ENCODE peak calls at places on chromosomes 11 and 22, in seven cellular contexts. U is GM23338, V is HCT116, S is hepatocyte, L is MM.1S, H is GM23248, Q is PC-3. Y is an unnamed sample.

GRCh38 chr11:86106916-86107315 is 38.0 kb upstream of the PICALM start:
- DNase-seq in V (no peak), S (no peak), Q (no peak), H (peak; percentile 78), L (no peak), U (no peak), Y (no peak)

GRCh38 chr11:108734956-108735559 is 70.2 kb downstream of the DDX10 start:
- DNase-seq in U (peak; percentile 57), V (peak; percentile 8), Q (peak; percentile 66), H (peak; percentile 24), S (peak; percentile 17), L (peak; percentile 40), Y (peak; percentile 53)

GRCh38 chr11:98194611-98195010 is 826.1 kb upstream of the CNTN5 start:
- DNase-seq in H (no peak), L (no peak), U (no peak), V (no peak), Q (peak; percentile 14), S (no peak), Y (no peak)

GRCh38 chr22:17648564-17648963 is 10.0 kb downstream of the BCL2L13 start:
- DNase-seq in L (no peak), V (no peak), U (no peak), S (no peak), Q (no peak), H (no peak), Y (no peak)

GRCh38 chr11:2885017-2885675 is 429 bp downstream of the CDKN1C start:
- DNase-seq in Q (peak; percentile 66), H (peak; percentile 62), S (peak; percentile 87), V (no peak), U (peak; percentile 73), L (peak; percentile 71), Y (no peak)

GRCh38 chr11:3123761-3124733 is 41.1 kb downstream of the OSBPL5 start:
- DNase-seq in U (no peak), L (no peak), S (peak; percentile 42), Q (peak; percentile 94), H (peak; percentile 99), V (peak; percentile 34), Y (no peak)

GRCh38 chr11:64843971-64844329 is 503 bp downstream of the CDC42BPG start:
- DNase-seq in U (no peak), L (no peak), V (no peak), Q (peak; percentile 41), S (no peak), H (no peak), Y (no peak)

GRCh38 chr11:127445476-127445875 is 444.9 kb upstream of the KIRREL3 start:
- DNase-seq in S (no peak), L (no peak), U (no peak), Q (no peak), H (no peak), V (no peak), Y (no peak)

GRCh38 chr11:116879789-116880402 is 42.5 kb upstream of the APOA1 start:
- DNase-seq in Q (peak; percentile 86), U (peak; percentile 81), V (peak; percentile 51), L (peak; percentile 74), H (peak; percentile 88), S (peak; percentile 80), Y (peak; percentile 81)

GRCh38 chr11:2459796-2460531 is 15.2 kb downstream of the KCNQ1 start:
- DNase-seq in H (no peak), L (peak; percentile 95), U (peak; percentile 24), V (no peak), Q (no peak), S (no peak), Y (no peak)

GRCh38 chr11:20647976-20648565 is 21.3 kb upstream of the NELL1 start:
- DNase-seq in U (peak; percentile 75), Q (peak; percentile 71), V (peak; percentile 37), L (peak; percentile 48), S (peak; percentile 69), H (peak; percentile 52), Y (peak; percentile 43)

GRCh38 chr22:36673821-36674220 is 29.7 kb downstream of the CACNG2 start:
- DNase-seq in U (no peak), V (no peak), Q (peak; percentile 44), L (no peak), H (no peak), S (no peak), Y (no peak)

GRCh38 chr11:107439586-107440201 is 17.9 kb downstream of the CWF19L2 start:
- DNase-seq in H (no peak), S (no peak), L (no peak), V (no peak), U (no peak), Q (no peak), Y (no peak)

GRCh38 chr11:100403817-100404216 is 283.3 kb upstream of the ARHGAP42 start:
- DNase-seq in L (no peak), Q (no peak), S (no peak), H (no peak), U (peak; percentile 86), V (no peak), Y (no peak)

GRCh38 chr22:19523240-19524169 is 705 bp downstream of the CLDN5 start:
- DNase-seq in L (no peak), H (peak; percentile 44), U (peak; percentile 86), Q (no peak), V (no peak), S (no peak), Y (no peak)

GRCh38 chr11:68030318-68031135 is at the start of gene NDUFS8:
- DNase-seq in H (peak; percentile 99), Q (peak; percentile 100), S (peak; percentile 98), V (peak; percentile 99), L (peak; percentile 99), U (peak; percentile 99), Y (peak; percentile 99)

GRCh38 chr22:32985899-32986772 is 72.0 kb downstream of the SYN3 start:
- DNase-seq in S (peak; percentile 91), H (peak; percentile 86), L (peak; percentile 71), U (peak; percentile 94), Q (peak; percentile 23), V (peak; percentile 57), Y (peak; percentile 63)

GRCh38 chr11:34313099-34313517 is 44.7 kb downstream of the ABTB2 start:
- DNase-seq in Q (no peak), L (no peak), S (no peak), H (peak; percentile 20), V (no peak), U (peak; percentile 29), Y (peak; percentile 39)

GRCh38 chr11:14179126-14179820 is 179.7 kb downstream of the RRAS2 start:
- DNase-seq in Q (no peak), V (no peak), H (peak; percentile 67), U (no peak), L (no peak), S (peak; percentile 11), Y (no peak)

GRCh38 chr11:74162688-74163467 is 7.9 kb downstream of the C2CD3 start:
- DNase-seq in S (no peak), V (no peak), H (no peak), U (no peak), L (no peak), Q (no peak), Y (no peak)

GRCh38 chr22:17346578-17346977 is 22.7 kb upstream of the CECR2 start:
- DNase-seq in H (no peak), S (no peak), Q (no peak), U (no peak), L (no peak), V (no peak), Y (no peak)

GRCh38 chr11:78418584-78419211 is 1.1 kb upstream of the GAB2 start:
- DNase-seq in U (no peak), L (no peak), Q (no peak), V (no peak), H (peak; percentile 32), S (no peak), Y (no peak)

DNA sequence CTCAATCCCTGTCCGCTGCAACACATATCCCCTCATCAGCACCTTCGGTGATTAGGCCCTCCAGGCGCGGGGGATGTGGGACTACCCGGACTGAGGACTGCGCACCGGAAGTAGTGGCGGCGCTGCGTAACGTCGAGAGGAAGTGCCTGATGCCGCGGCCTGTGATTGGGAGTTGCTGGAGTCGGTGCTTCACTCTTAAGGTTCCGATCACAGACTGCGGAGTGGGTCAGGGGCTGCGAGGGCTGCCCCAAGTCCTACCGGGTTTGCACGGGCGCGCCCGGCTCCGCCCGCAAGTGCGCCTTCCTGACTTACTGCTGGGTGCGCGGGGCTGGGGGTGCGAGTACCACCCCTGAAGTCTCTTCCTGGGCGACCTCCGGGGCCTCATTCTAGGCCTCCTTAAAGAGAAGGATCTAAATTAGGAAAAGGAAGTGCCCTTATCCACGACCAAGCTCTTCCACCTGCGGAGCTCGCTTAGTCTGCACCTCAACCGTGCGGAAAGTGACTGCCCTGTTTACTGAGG is at the start of gene ALKBH3:
- DNase-seq in V (peak; percentile 87), L (peak; percentile 95), H (peak; percentile 97), Q (peak; percentile 91), U (peak; percentile 97), S (peak; percentile 95), Y (no peak)
- H3K27ac ChIP-seq in V (peak within 1 kb of the TSS; percentile 42), L (no peak within 1 kb of the TSS), H (peak within 1 kb of the TSS; percentile 13), Q (no peak within 1 kb of the TSS), U (no peak within 1 kb of the TSS), S (peak within 1 kb of the TSS; percentile 65), Y (no peak within 1 kb of the TSS)

DNA sequence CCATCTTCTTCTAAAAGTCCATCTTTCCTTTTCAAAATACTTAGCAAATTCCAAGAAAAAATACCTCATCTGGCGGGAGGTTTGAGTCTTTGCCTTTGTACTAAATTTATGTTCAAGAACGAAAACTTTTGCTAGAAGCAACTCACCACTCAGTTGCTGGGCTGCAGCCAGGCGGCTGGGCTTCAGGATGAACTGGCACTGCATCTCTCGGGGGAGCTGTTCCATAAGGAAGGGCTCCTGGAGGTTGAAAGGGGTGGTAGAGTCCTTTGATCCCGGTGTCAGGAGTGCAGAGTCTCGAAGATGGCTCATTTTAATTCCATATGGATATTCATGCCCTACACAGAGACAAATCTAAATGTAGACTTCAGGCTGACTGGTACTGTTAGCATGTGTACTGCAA is 105.8 kb downstream of the ARHGAP20 start:
- DNase-seq in Q (no peak), L (no peak), S (no peak), H (no peak), V (no peak), U (peak; percentile 37), Y (no peak)
- TF ChIP-seq EZH2phosphoT487 in Q (no peak), L (no peak), S (no peak), H (no peak), V (no peak), U (no peak), Y (no peak)

GRCh38 chr11:76589945-76590630 is 80.5 kb downstream of the LRRC32 start:
- DNase-seq in V (no peak), U (no peak), L (no peak), S (no peak), H (no peak), Q (no peak), Y (no peak)
- H3K27ac ChIP-seq in V (no peak overlapping the region), U (no peak overlapping the region), L (no peak overlapping the region), S (no peak overlapping the region), H (no peak overlapping the region), Q (no peak overlapping the region), Y (no peak overlapping the region)

DNA sequence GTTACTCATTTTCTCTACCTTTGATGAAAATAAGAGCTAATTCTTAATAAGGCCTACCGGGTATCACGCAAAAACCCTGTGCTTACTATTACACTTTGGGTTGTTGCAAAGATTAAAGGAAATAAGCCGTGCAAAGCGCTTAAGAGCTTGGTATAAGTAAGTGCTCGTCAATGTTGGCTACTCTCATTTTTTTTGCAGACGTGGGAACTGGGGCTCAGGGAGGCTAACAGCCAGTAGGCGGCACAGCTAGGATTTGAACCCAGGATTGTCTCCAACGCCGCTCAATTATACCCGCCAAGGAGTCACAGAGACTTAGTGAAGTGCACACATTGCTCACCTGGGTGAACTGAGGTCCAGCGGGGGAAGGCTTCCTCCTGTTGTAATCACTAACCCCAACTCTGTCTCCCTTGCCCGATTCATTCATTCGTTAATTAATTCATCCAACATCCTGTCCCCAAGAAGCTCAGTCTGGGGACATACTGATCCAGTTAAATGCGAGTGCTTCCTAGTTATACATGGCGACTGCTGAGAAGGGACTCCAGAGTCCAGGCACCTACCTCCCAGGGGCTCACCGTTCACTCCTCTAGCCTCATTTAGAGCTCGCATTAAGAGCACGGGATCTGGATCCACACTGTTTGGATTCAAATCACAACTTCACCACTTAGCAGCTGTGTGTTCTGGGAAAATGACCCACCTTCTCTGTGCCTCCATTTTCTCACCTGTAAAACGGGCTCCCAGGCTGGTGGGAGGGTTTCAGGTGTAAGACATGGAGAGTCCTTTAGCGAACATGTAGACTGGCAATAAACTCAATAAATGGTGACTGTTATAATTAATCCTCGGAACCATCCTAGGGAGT is 869 bp upstream of the MTFP1 start:
- DNase-seq in S (peak; percentile 37), U (peak; percentile 48), H (peak; percentile 70), Q (no peak), L (peak; percentile 40), V (no peak), Y (peak; percentile 44)
- TF ChIP-seq EZH2phosphoT487 in S (no peak), U (no peak), H (no peak), Q (no peak), L (no peak), V (no peak), Y (no peak)

Y was measured in OCI-LY7.